ENCODE peak calls at places on chromosomes 2 and 18, in ten cellular contexts. One of them, this sample, is unnamed.

GRCh38 chr2:69902213-69902922 is 8.6 kb downstream of the SNRNP27 start:
- DNase-seq in iPS DF 6.9: no peak
- DNase-seq in A549: no peak
- DNase-seq in GM12864: no peak
- DNase-seq in HepG2: no peak
- DNase-seq in heart right ventricle: peak; percentile 24
- DNase-seq in aorta: no peak
- DNase-seq in tibial nerve: no peak
- DNase-seq in lower leg skin: no peak
- DNase-seq in CD4-positive, alpha-beta memory T cell: peak; percentile 13
- DNase-seq in this sample: no peak

GRCh38 chr2:100126172-100126571 is 16.2 kb downstream of the AFF3 start:
- DNase-seq in iPS DF 6.9: no peak
- DNase-seq in A549: no peak
- DNase-seq in GM12864: no peak
- DNase-seq in HepG2: no peak
- DNase-seq in heart right ventricle: peak; percentile 24
- DNase-seq in aorta: no peak
- DNase-seq in tibial nerve: no peak
- DNase-seq in lower leg skin: no peak
- DNase-seq in CD4-positive, alpha-beta memory T cell: no peak
- DNase-seq in this sample: no peak

GRCh38 chr2:101805146-101806088 is 107.9 kb downstream of the MAP4K4 start:
- DNase-seq in iPS DF 6.9: no peak
- DNase-seq in A549: peak; percentile 6
- DNase-seq in GM12864: no peak
- DNase-seq in HepG2: no peak
- DNase-seq in heart right ventricle: no peak
- DNase-seq in aorta: no peak
- DNase-seq in tibial nerve: no peak
- DNase-seq in lower leg skin: no peak
- DNase-seq in CD4-positive, alpha-beta memory T cell: no peak
- DNase-seq in this sample: no peak

GRCh38 chr2:73907840-73908452 is 15.1 kb downstream of the ACTG2 start:
- DNase-seq in iPS DF 6.9: peak; percentile 43
- DNase-seq in A549: no peak
- DNase-seq in GM12864: no peak
- DNase-seq in HepG2: peak; percentile 37
- DNase-seq in heart right ventricle: no peak
- DNase-seq in aorta: no peak
- DNase-seq in tibial nerve: no peak
- DNase-seq in lower leg skin: no peak
- DNase-seq in CD4-positive, alpha-beta memory T cell: peak; percentile 54
- DNase-seq in this sample: peak; percentile 61

GRCh38 chr2:165074884-165075283 is 119.6 kb upstream of the SLC38A11 start:
- DNase-seq in iPS DF 6.9: no peak
- DNase-seq in A549: no peak
- DNase-seq in GM12864: no peak
- DNase-seq in HepG2: no peak
- DNase-seq in heart right ventricle: no peak
- DNase-seq in aorta: no peak
- DNase-seq in tibial nerve: no peak
- DNase-seq in lower leg skin: no peak
- DNase-seq in CD4-positive, alpha-beta memory T cell: no peak
- DNase-seq in this sample: no peak

GRCh38 chr18:44682871-44683221 is 2.2 kb downstream of the SETBP1 start:
- DNase-seq in iPS DF 6.9: no peak
- DNase-seq in A549: no peak
- DNase-seq in GM12864: no peak
- DNase-seq in HepG2: no peak
- DNase-seq in heart right ventricle: no peak
- DNase-seq in aorta: no peak
- DNase-seq in tibial nerve: no peak
- DNase-seq in lower leg skin: no peak
- DNase-seq in CD4-positive, alpha-beta memory T cell: no peak
- DNase-seq in this sample: peak; percentile 46

GRCh38 chr2:60849165-60849564 is 32.2 kb upstream of the REL start:
- DNase-seq in iPS DF 6.9: no peak
- DNase-seq in A549: no peak
- DNase-seq in GM12864: no peak
- DNase-seq in HepG2: no peak
- DNase-seq in heart right ventricle: no peak
- DNase-seq in aorta: no peak
- DNase-seq in tibial nerve: no peak
- DNase-seq in lower leg skin: no peak
- DNase-seq in CD4-positive, alpha-beta memory T cell: no peak
- DNase-seq in this sample: peak; percentile 2

GRCh38 chr2:236969767-236970655 is 115.7 kb upstream of the COPS8 start:
- DNase-seq in iPS DF 6.9: no peak
- DNase-seq in A549: no peak
- DNase-seq in GM12864: no peak
- DNase-seq in HepG2: no peak
- DNase-seq in heart right ventricle: no peak
- DNase-seq in aorta: no peak
- DNase-seq in tibial nerve: no peak
- DNase-seq in lower leg skin: no peak
- DNase-seq in CD4-positive, alpha-beta memory T cell: peak; percentile 24
- DNase-seq in this sample: no peak

GRCh38 chr2:237725661-237726060 is 72.9 kb upstream of the RBM44 start:
- DNase-seq in iPS DF 6.9: no peak
- DNase-seq in A549: no peak
- DNase-seq in GM12864: no peak
- DNase-seq in HepG2: peak; percentile 69
- DNase-seq in heart right ventricle: no peak
- DNase-seq in aorta: no peak
- DNase-seq in tibial nerve: no peak
- DNase-seq in lower leg skin: no peak
- DNase-seq in CD4-positive, alpha-beta memory T cell: no peak
- DNase-seq in this sample: no peak

GRCh38 chr2:21369787-21370186 is 246.0 kb downstream of the TDRD15 start:
- DNase-seq in iPS DF 6.9: no peak
- DNase-seq in A549: no peak
- DNase-seq in GM12864: no peak
- DNase-seq in HepG2: no peak
- DNase-seq in heart right ventricle: no peak
- DNase-seq in aorta: no peak
- DNase-seq in tibial nerve: no peak
- DNase-seq in lower leg skin: no peak
- DNase-seq in CD4-positive, alpha-beta memory T cell: no peak
- DNase-seq in this sample: no peak

GRCh38 chr2:181516992-181517391 is 59.8 kb downstream of the ITGA4 start:
- DNase-seq in iPS DF 6.9: no peak
- DNase-seq in A549: no peak
- DNase-seq in GM12864: no peak
- DNase-seq in HepG2: no peak
- DNase-seq in heart right ventricle: no peak
- DNase-seq in aorta: no peak
- DNase-seq in tibial nerve: no peak
- DNase-seq in lower leg skin: no peak
- DNase-seq in CD4-positive, alpha-beta memory T cell: no peak
- DNase-seq in this sample: no peak

GRCh38 chr2:23601301-23601965 is 216.5 kb downstream of the KLHL29 start:
- DNase-seq in iPS DF 6.9: no peak
- DNase-seq in A549: no peak
- DNase-seq in GM12864: no peak
- DNase-seq in HepG2: no peak
- DNase-seq in heart right ventricle: no peak
- DNase-seq in aorta: peak; percentile 37
- DNase-seq in tibial nerve: no peak
- DNase-seq in lower leg skin: no peak
- DNase-seq in CD4-positive, alpha-beta memory T cell: no peak
- DNase-seq in this sample: no peak

GRCh38 chr2:241968417-241968816 is 98.9 kb downstream of the RTP5 start:
- DNase-seq in iPS DF 6.9: no peak
- DNase-seq in A549: no peak
- DNase-seq in GM12864: no peak
- DNase-seq in HepG2: no peak
- DNase-seq in heart right ventricle: no peak
- DNase-seq in aorta: no peak
- DNase-seq in tibial nerve: no peak
- DNase-seq in lower leg skin: no peak
- DNase-seq in CD4-positive, alpha-beta memory T cell: no peak
- DNase-seq in this sample: no peak

GRCh38 chr2:163934134-163934533 is 198.3 kb upstream of the FIGN start:
- DNase-seq in iPS DF 6.9: no peak
- DNase-seq in A549: no peak
- DNase-seq in GM12864: no peak
- DNase-seq in HepG2: no peak
- DNase-seq in heart right ventricle: no peak
- DNase-seq in aorta: no peak
- DNase-seq in tibial nerve: no peak
- DNase-seq in lower leg skin: no peak
- DNase-seq in CD4-positive, alpha-beta memory T cell: no peak
- DNase-seq in this sample: no peak

GRCh38 chr18:32326450-32327309 is 136.8 kb downstream of the MEP1B start:
- DNase-seq in iPS DF 6.9: no peak
- DNase-seq in A549: no peak
- DNase-seq in GM12864: no peak
- DNase-seq in HepG2: no peak
- DNase-seq in heart right ventricle: no peak
- DNase-seq in aorta: no peak
- DNase-seq in tibial nerve: no peak
- DNase-seq in lower leg skin: no peak
- DNase-seq in CD4-positive, alpha-beta memory T cell: no peak
- DNase-seq in this sample: no peak

GRCh38 chr18:75106746-75107145 is 102.2 kb downstream of the PTGR3 start:
- DNase-seq in iPS DF 6.9: no peak
- DNase-seq in A549: no peak
- DNase-seq in GM12864: no peak
- DNase-seq in HepG2: no peak
- DNase-seq in heart right ventricle: no peak
- DNase-seq in aorta: no peak
- DNase-seq in tibial nerve: no peak
- DNase-seq in lower leg skin: no peak
- DNase-seq in CD4-positive, alpha-beta memory T cell: no peak
- DNase-seq in this sample: no peak

GRCh38 chr2:105641389-105641811 is 103.3 kb upstream of the NCK2 start:
- DNase-seq in iPS DF 6.9: no peak
- DNase-seq in A549: no peak
- DNase-seq in GM12864: no peak
- DNase-seq in HepG2: no peak
- DNase-seq in heart right ventricle: no peak
- DNase-seq in aorta: no peak
- DNase-seq in tibial nerve: no peak
- DNase-seq in lower leg skin: peak; percentile 24
- DNase-seq in CD4-positive, alpha-beta memory T cell: no peak
- DNase-seq in this sample: peak; percentile 6

DNA sequence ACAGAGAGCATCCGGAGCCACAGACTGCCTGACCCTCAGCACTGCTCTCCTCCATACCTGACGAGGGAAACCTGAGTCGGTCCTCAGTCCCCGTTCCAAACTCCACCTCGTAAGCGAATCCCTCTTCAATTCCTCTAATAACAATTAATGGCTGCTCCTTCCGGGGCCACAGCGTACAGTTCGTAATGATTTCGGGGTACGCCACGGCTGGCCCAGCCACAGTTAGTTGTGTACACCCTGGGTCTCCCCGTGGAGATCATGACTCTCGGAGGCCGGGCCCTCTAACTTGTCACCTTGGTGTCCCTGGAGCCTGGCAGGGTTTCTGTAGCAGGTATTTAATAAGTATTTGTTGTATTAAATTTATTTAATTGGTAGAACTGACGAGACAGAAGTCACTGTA is 121.5 kb downstream of the EIPR1 start:
- DNase-seq in iPS DF 6.9: no peak
- DNase-seq in A549: no peak
- DNase-seq in GM12864: no peak
- DNase-seq in HepG2: no peak
- DNase-seq in heart right ventricle: no peak
- DNase-seq in aorta: peak; percentile 61
- DNase-seq in tibial nerve: no peak
- DNase-seq in lower leg skin: no peak
- DNase-seq in CD4-positive, alpha-beta memory T cell: no peak
- DNase-seq in this sample: no peak
- H3K4me3 ChIP-seq in iPS DF 6.9: no peak overlapping the region
- H3K4me3 ChIP-seq in A549: no peak overlapping the region
- H3K4me3 ChIP-seq in GM12864: no peak overlapping the region
- H3K4me3 ChIP-seq in HepG2: no peak overlapping the region
- H3K4me3 ChIP-seq in heart right ventricle: no peak overlapping the region
- H3K4me3 ChIP-seq in aorta: no peak overlapping the region
- H3K4me3 ChIP-seq in tibial nerve: no peak overlapping the region
- H3K4me3 ChIP-seq in lower leg skin: no peak overlapping the region
- H3K4me3 ChIP-seq in CD4-positive, alpha-beta memory T cell: no peak overlapping the region
- H3K4me3 ChIP-seq in this sample: no peak overlapping the region

DNA sequence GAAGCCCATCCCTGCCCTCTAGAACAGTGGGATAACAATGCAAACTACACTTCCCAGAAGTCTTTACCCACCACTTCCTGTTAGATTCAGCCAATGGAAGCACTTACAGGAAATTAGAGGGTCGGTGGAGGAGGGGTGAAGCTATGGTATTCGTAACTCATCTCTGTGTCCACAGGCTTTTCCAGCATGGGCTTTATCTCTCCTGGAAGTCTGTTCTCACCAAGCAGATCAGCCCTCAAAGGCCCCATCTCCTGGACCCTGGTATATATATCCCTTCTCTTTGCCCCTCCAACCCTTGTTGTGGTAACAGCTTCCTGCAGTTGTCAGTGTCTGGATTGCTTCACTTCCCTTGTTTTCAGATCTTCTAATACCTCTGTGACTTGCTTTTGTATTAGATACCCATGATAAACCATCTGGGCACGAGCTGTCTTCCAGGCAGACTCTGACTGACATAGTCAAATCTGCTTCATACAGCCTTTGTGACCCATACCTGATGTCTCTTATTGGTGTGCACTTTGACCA is 475.0 kb upstream of the POU3F3 start:
- DNase-seq in iPS DF 6.9: peak; percentile 20
- DNase-seq in A549: peak; percentile 19
- DNase-seq in GM12864: no peak
- DNase-seq in HepG2: peak; percentile 4
- DNase-seq in heart right ventricle: no peak
- DNase-seq in aorta: no peak
- DNase-seq in tibial nerve: no peak
- DNase-seq in lower leg skin: no peak
- DNase-seq in CD4-positive, alpha-beta memory T cell: peak; percentile 22
- DNase-seq in this sample: no peak
- H3K4me3 ChIP-seq in iPS DF 6.9: no peak overlapping the region
- H3K4me3 ChIP-seq in A549: peak overlapping the region; percentile 30
- H3K4me3 ChIP-seq in GM12864: peak overlapping the region; percentile 45
- H3K4me3 ChIP-seq in HepG2: no peak overlapping the region
- H3K4me3 ChIP-seq in heart right ventricle: peak overlapping the region; percentile 40
- H3K4me3 ChIP-seq in aorta: no peak overlapping the region
- H3K4me3 ChIP-seq in tibial nerve: no peak overlapping the region
- H3K4me3 ChIP-seq in lower leg skin: no peak overlapping the region
- H3K4me3 ChIP-seq in CD4-positive, alpha-beta memory T cell: peak overlapping the region; percentile 12
- H3K4me3 ChIP-seq in this sample: no peak overlapping the region

GRCh38 chr2:155547571-155547970 is 785.0 kb downstream of the NR4A2 start:
- DNase-seq in iPS DF 6.9: no peak
- DNase-seq in A549: no peak
- DNase-seq in GM12864: no peak
- DNase-seq in HepG2: no peak
- DNase-seq in heart right ventricle: no peak
- DNase-seq in aorta: no peak
- DNase-seq in tibial nerve: no peak
- DNase-seq in lower leg skin: no peak
- DNase-seq in CD4-positive, alpha-beta memory T cell: no peak
- DNase-seq in this sample: no peak
- H3K4me3 ChIP-seq in iPS DF 6.9: no peak overlapping the region
- H3K4me3 ChIP-seq in A549: no peak overlapping the region
- H3K4me3 ChIP-seq in GM12864: no peak overlapping the region
- H3K4me3 ChIP-seq in HepG2: no peak overlapping the region
- H3K4me3 ChIP-seq in heart right ventricle: no peak overlapping the region
- H3K4me3 ChIP-seq in aorta: no peak overlapping the region
- H3K4me3 ChIP-seq in tibial nerve: no peak overlapping the region
- H3K4me3 ChIP-seq in lower leg skin: no peak overlapping the region
- H3K4me3 ChIP-seq in CD4-positive, alpha-beta memory T cell: no peak overlapping the region
- H3K4me3 ChIP-seq in this sample: no peak overlapping the region

GRCh38 chr2:130841741-130842365 is 5.1 kb downstream of the ARHGEF4 start:
- DNase-seq in iPS DF 6.9: no peak
- DNase-seq in A549: no peak
- DNase-seq in GM12864: no peak
- DNase-seq in HepG2: no peak
- DNase-seq in heart right ventricle: no peak
- DNase-seq in aorta: no peak
- DNase-seq in tibial nerve: no peak
- DNase-seq in lower leg skin: no peak
- DNase-seq in CD4-positive, alpha-beta memory T cell: no peak
- DNase-seq in this sample: no peak
- H3K4me3 ChIP-seq in iPS DF 6.9: no peak overlapping the region
- H3K4me3 ChIP-seq in A549: no peak overlapping the region
- H3K4me3 ChIP-seq in GM12864: no peak overlapping the region
- H3K4me3 ChIP-seq in HepG2: no peak overlapping the region
- H3K4me3 ChIP-seq in heart right ventricle: no peak overlapping the region
- H3K4me3 ChIP-seq in aorta: no peak overlapping the region
- H3K4me3 ChIP-seq in tibial nerve: no peak overlapping the region
- H3K4me3 ChIP-seq in lower leg skin: no peak overlapping the region
- H3K4me3 ChIP-seq in CD4-positive, alpha-beta memory T cell: no peak overlapping the region
- H3K4me3 ChIP-seq in this sample: no peak overlapping the region